ENCODE peak calls at places on chromosomes 4 and X, in four cellular contexts. K is stimulated activated CD4-positive, alpha-beta T cell treated with anti-CD3 and anti-CD28 coated beads, Interleukin-15, amount 100 ng/mL, for 1 hour; C is stimulated activated CD8-positive, alpha-beta memory T cell treated with anti-CD3 and anti-CD28 coated beads, Interleukin-7, amount 100 ng/mL, for 48 hours; G is GM12891. E is an unnamed sample.

GRCh38 chr4:133151301-133151680 is 2.2 kb downstream of the PCDH10 start:
- DNase-seq in G (peak; percentile 6), C (no peak), K (no peak), E (peak; percentile 58)

GRCh38 chr4:83605744-83606172 is 69.8 kb downstream of the GPAT3 start:
- DNase-seq in C (no peak), G (no peak), K (no peak), E (no peak)

GRCh38 chr4:82624819-82625218 is 63.0 kb upstream of the TMEM150C start:
- DNase-seq in K (no peak), G (no peak), C (no peak), E (no peak)

GRCh38 chrX:103734125-103734760 is 23.5 kb downstream of the TMEM31 start:
- DNase-seq in G (no peak), C (no peak), K (no peak), E (no peak)

GRCh38 chrX:47229427-47229826 is 3.4 kb upstream of the USP11 start:
- DNase-seq in C (no peak), K (no peak), G (no peak), E (no peak)

GRCh38 chrX:116526010-116526409 is 63.2 kb upstream of the CT83 start:
- DNase-seq in G (no peak), K (no peak), C (no peak), E (no peak)

GRCh38 chr4:123749408-123749807 is 352.8 kb downstream of the SPRY1 start:
- DNase-seq in C (no peak), K (no peak), G (no peak), E (no peak)

GRCh38 chrX:101385795-101386541 is at the start of gene BTK:
- DNase-seq in G (no peak), K (no peak), C (no peak), E (no peak)

GRCh38 chr4:8269535-8270417 is at the start of gene HTRA3:
- DNase-seq in C (no peak), G (no peak), K (no peak), E (peak; percentile 41)

GRCh38 chr4:3303445-3303824 is 10.6 kb downstream of the RGS12 start:
- DNase-seq in K (no peak), C (no peak), G (no peak), E (no peak)

GRCh38 chr4:153232768-153233167 is 28.5 kb downstream of the TRIM2 start:
- DNase-seq in C (no peak), G (no peak), K (no peak), E (no peak)

GRCh38 chr4:168551945-168552695 is 55.3 kb downstream of the PALLD start:
- DNase-seq in K (no peak), C (no peak), G (no peak), E (no peak)

GRCh38 chrX:31213941-31214340 is 142.1 kb upstream of the FTHL17 start:
- DNase-seq in C (no peak), K (no peak), G (no peak), E (peak; percentile 7)

GRCh38 chr4:4461850-4462249 is 74.9 kb downstream of the NSG1 start:
- DNase-seq in C (no peak), G (no peak), K (peak; percentile 8), E (no peak)

GRCh38 chr4:94548571-94548970 is 96.8 kb downstream of the PDLIM5 start:
- DNase-seq in C (no peak), K (no peak), G (no peak), E (no peak)

GRCh38 chrX:138710311-138710791 is 1.2 kb downstream of the FGF13 start:
- DNase-seq in C (no peak), G (no peak), K (no peak), E (no peak)

GRCh38 chr4:77082886-77083608 is 7.3 kb upstream of the CCNI start:
- DNase-seq in G (no peak), K (no peak), C (no peak), E (no peak)

GRCh38 chr4:80255374-80256095 is 10.9 kb upstream of the FGF5 start:
- DNase-seq in C (no peak), K (no peak), G (no peak), E (no peak)

GRCh38 chrX:77422886-77423648 is 24.1 kb upstream of the FGF16 start:
- DNase-seq in K (no peak), G (no peak), C (no peak), E (no peak)

GRCh38 chr4:36399762-36400353 is 118.4 kb downstream of the DTHD1 start:
- DNase-seq in C (no peak), K (no peak), G (no peak), E (no peak)

GRCh38 chrX:11059923-11060322 is 51.2 kb upstream of the HCCS start:
- DNase-seq in G (no peak), K (no peak), C (no peak), E (no peak)